ENCODE peak calls at places on chromosomes 13 and 19, in six cellular contexts. P, Y, Z, Q, O and N are unnamed samples. For H3K9me3, the result is how much of the 10 kb centered on the place peaks cover.

GRCh38 chr19:35043906-35044305 is 2.4 kb downstream of the HPN start:
- DNase-seq in P (no peak), Y (no peak), Z (no peak), Q (no peak), O (no peak), N (no peak)

GRCh38 chr13:112956516-112957294 is 12.3 kb upstream of the MCF2L start:
- DNase-seq in P (no peak), Y (peak), Z (peak), Q (no peak), O (no peak), N (no peak)

GRCh38 chr13:21925720-21926119 is 254.8 kb downstream of the FGF9 start:
- DNase-seq in P (no peak), Y (no peak), Z (no peak), Q (no peak), O (no peak), N (no peak)

GRCh38 chr19:49741210-49741844 is 21.8 kb downstream of the TSKS start:
- DNase-seq in P (no peak), Y (no peak), Z (no peak), Q (no peak), O (peak), N (no peak)

GRCh38 chr13:41833201-41833600 is 127.7 kb downstream of the VWA8 start:
- DNase-seq in P (no peak), Y (no peak), Z (no peak), Q (no peak), O (no peak), N (no peak)

GRCh38 chr19:4732680-4733114 is 9.1 kb upstream of the DPP9 start:
- DNase-seq in P (peak), Y (no peak), Z (peak), Q (no peak), O (peak), N (peak)

GRCh38 chr19:8387688-8388611 is 2.2 kb upstream of the RAB11B start:
- DNase-seq in P (no peak), Y (no peak), Z (no peak), Q (no peak), O (no peak), N (no peak)

GRCh38 chr19:4707956-4708650 is 15.5 kb downstream of the DPP9 start:
- DNase-seq in P (no peak), Y (no peak), Z (peak), Q (peak), O (peak), N (no peak)

GRCh38 chr13:79492313-79492798 is 11.4 kb downstream of the NDFIP2 start:
- DNase-seq in P (no peak), Y (no peak), Z (no peak), Q (no peak), O (peak), N (no peak)

GRCh38 chr19:13430790-13431582 is 75.3 kb downstream of the CACNA1A start:
- DNase-seq in P (peak), Y (no peak), Z (peak), Q (no peak), O (peak), N (peak)

GRCh38 chr19:9531933-9532332 is 6.5 kb downstream of the ZNF426 start:
- DNase-seq in P (no peak), Y (no peak), Z (no peak), Q (no peak), O (peak), N (no peak)

GRCh38 chr19:9523885-9524474 is 14.5 kb downstream of the ZNF426 start:
- DNase-seq in P (no peak), Y (no peak), Z (no peak), Q (no peak), O (no peak), N (no peak)

DNA sequence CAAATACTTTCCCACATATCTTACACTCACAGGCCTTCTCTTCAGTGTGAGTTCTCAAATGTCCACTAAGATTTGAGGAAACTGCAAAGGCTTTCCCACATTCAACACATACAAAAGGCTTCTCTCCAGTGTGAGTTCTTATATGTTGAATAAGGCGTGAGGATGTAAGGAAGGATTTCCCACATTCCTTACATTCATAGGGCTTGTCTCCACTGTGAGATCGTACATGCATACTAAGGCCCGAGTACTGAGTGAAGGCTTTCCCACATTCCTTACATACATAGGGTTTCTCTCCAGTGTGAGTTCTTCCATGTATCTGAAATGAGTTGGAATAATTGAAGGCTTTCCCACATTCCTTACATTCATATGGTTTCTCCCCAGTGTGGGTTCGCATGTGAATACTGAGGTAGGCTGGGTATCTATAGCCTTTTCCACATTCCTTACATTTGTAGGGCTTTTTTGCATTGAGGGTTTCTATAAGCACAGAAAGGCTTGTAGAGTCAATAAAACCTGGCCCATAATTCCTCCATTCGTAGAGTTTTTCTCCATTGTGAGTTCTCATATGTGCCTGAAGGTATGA is 9.6 kb downstream of the ZNF426 start:
- DNase-seq in P (no peak), Y (no peak), Z (peak), Q (no peak), O (peak), N (no peak)
- TF ChIP-seq CTCF in P (no peak), Y (no peak), Z (no peak), Q (no peak), O (no peak), N (no peak)

DNA sequence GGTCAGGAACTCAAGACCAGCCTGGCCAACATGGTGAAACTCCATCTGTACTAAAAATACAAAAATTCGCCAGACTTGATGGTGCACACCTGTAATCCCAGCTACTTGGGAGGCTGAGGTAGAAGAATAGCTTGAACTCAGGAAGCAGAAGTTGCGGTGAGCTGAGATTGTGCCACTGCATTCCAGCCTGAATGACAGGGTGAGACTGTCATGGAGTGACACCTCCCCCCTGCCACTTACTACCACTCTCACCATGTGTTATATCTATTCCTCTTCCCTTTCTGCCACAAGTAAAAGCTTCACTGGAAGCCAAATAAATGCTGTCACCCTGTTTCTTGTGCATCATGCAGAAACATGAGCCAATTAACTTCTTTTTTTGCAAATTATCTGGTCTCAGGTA is 10.6 kb upstream of the CEACAM4 start:
- DNase-seq in P (no peak), Y (no peak), Z (no peak), Q (no peak), O (no peak), N (no peak)
- H3K9me3 ChIP-seq in P (under half), Y (under half), Z (under half), Q (under half), O (under half), N (under half)

GRCh38 chr19:3062165-3063105 is at the start of gene TLE5:
- DNase-seq in P (peak), Y (peak), Z (peak), Q (no peak), O (no peak), N (peak)
- TF ChIP-seq CTCF in P (no peak), Y (no peak), Z (no peak), Q (no peak), O (no peak), N (no peak)

DNA sequence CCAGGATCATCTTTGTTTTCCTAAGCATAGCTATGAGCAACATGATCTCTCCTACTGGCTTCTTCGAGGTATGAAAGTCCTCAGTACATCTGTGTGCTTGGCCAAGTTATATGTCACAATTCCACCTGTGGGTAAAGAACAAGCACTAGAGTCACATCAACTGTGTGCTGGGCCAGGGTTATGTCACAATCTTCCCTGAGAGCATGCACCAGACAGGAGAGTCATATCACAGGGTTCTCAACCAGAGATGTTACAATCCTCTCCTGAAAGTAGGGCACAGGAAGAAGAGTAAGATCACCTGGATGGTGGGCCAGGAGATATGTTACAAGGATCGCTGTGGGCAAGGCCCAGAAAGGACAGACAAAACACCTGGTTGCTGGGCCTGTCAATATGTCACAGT is 143.7 kb downstream of the ZNF675 start:
- DNase-seq in P (no peak), Y (no peak), Z (no peak), Q (no peak), O (no peak), N (no peak)
- H3K9me3 ChIP-seq in P (under half), Y (under half), Z (under half), Q (under half), O (under half), N (under half)

DNA sequence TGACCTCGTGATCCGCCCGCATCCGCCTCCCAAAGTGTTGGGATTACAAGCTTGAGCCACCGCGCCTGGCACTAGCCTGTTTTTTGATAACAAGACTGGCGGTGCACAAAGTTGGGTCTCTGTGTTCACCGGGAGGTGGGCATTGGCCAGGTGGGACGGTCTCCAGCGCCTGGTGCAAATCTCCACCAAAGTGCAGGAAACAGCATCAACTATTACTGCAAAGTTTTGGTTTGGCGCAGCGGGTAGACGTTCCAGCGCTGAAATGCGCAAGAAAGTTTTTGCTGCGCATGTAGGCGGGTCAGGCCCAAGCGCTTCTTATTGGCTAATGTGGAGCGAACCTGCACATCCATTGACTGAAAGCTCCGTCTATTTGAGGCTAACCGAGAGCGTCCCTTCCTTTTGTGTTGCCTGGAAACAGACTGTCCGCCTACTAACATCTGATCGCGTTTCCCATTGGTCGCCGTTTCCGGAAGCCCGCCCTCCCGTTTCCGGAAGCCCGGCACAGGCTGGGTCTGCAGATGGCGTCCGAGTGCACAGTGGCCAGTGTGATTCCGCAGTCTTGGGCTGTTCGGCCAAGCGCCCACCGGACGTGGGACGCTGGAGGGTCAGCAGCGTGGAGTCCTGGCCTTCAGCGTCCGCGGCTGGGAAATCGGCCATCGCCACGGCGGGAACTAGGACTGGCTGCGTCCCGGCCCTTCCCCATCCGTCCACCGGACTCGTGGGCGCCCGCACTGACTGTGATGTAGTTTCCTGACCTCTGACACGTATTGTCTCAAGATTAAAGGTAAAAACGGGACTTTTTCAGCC is 53.3 kb upstream of the ZNF527 start:
- DNase-seq in P (peak), Y (peak), Z (peak), Q (peak), O (peak), N (peak)
- TF ChIP-seq CTCF in P (peak), Y (peak), Z (peak), Q (no peak), O (peak), N (peak)

DNA sequence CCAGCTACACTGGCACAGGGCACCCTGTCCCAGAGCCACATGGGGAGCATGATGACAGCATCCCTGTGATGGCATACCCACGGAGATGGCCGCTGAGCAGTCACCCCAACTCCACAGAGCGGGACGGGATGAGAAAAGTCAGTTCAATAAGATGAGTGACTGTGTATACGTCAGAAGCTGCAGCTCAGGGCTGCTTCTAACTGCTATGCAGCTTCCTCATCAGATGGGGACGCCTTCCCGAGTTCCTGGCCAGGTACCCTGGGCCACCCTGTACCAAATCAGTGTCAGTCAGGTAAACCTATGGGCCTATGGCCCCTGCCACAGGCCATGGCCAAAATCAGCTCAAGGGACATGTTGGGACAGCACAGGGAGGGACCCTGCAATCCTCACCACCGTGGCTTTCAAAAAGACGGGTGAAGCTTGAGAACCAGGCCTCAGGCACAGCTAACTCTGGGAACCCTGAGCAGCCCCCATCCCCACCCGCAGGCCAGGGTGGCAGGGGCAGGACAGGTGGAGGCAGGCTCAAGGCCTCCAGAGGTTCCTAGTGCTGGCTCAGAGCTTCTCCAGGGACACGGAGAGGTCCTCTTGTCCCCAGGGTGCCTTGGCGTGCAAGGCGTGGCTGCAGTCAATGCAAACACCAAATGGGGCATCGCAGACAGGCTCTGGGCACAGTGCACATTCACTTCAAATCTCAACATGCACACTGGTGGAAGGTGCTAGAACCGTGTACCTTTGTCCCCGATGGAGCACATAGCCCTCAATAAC is 122.4 kb downstream of the TUBA3C start:
- DNase-seq in P (no peak), Y (no peak), Z (no peak), Q (no peak), O (no peak), N (no peak)
- H3K9me3 ChIP-seq in P (under half), Y (under half), Z (under half), Q (under half), O (half or more), N (under half)